ENCODE peak calls at places on chromosome 22, in four cellular contexts. One of them, this sample, is unnamed.

GRCh38 chr22:21624120-21624879 is 5.5 kb downstream of the YDJC start:
- DNase-seq in foreskin keratinocyte: no peak
- DNase-seq in right atrium auricular region: no peak
- DNase-seq in coronary artery: no peak
- DNase-seq in this sample: no peak

GRCh38 chr22:19108807-19109197 is 13.4 kb downstream of the DGCR2 start:
- DNase-seq in foreskin keratinocyte: no peak
- DNase-seq in right atrium auricular region: no peak
- DNase-seq in coronary artery: no peak
- DNase-seq in this sample: peak

GRCh38 chr22:49021097-49021925 is 806.4 kb downstream of the BRD1 start:
- DNase-seq in foreskin keratinocyte: no peak
- DNase-seq in right atrium auricular region: no peak
- DNase-seq in coronary artery: peak
- DNase-seq in this sample: peak

GRCh38 chr22:40183029-40183581 is 5.4 kb downstream of the TNRC6B start:
- DNase-seq in foreskin keratinocyte: no peak
- DNase-seq in right atrium auricular region: no peak
- DNase-seq in coronary artery: no peak
- DNase-seq in this sample: no peak

GRCh38 chr22:39458443-39459083 is 1.8 kb downstream of the MGAT3 start:
- DNase-seq in foreskin keratinocyte: no peak
- DNase-seq in right atrium auricular region: no peak
- DNase-seq in coronary artery: no peak
- DNase-seq in this sample: no peak

GRCh38 chr22:49147617-49148175 is 680.0 kb downstream of the BRD1 start:
- DNase-seq in foreskin keratinocyte: no peak
- DNase-seq in right atrium auricular region: no peak
- DNase-seq in coronary artery: peak
- DNase-seq in this sample: no peak

GRCh38 chr22:25395468-25395867 is 169.0 kb upstream of the GRK3 start:
- DNase-seq in foreskin keratinocyte: no peak
- DNase-seq in right atrium auricular region: no peak
- DNase-seq in coronary artery: no peak
- DNase-seq in this sample: no peak

GRCh38 chr22:17167486-17167885 is 8.4 kb upstream of the HDHD5 start:
- DNase-seq in foreskin keratinocyte: no peak
- DNase-seq in right atrium auricular region: no peak
- DNase-seq in coronary artery: no peak
- DNase-seq in this sample: no peak

GRCh38 chr22:24952837-24953293 is 349 bp downstream of the KIAA1671 start:
- DNase-seq in foreskin keratinocyte: no peak
- DNase-seq in right atrium auricular region: no peak
- DNase-seq in coronary artery: peak
- DNase-seq in this sample: peak

GRCh38 chr22:22013559-22014284 is 31.1 kb upstream of the TOP3B start:
- DNase-seq in foreskin keratinocyte: no peak
- DNase-seq in right atrium auricular region: no peak
- DNase-seq in coronary artery: no peak
- DNase-seq in this sample: no peak

GRCh38 chr22:41280065-41280464 is 5.9 kb downstream of the RANGAP1 start:
- DNase-seq in foreskin keratinocyte: peak
- DNase-seq in right atrium auricular region: no peak
- DNase-seq in coronary artery: no peak
- DNase-seq in this sample: no peak

GRCh38 chr22:18060646-18061620 is 16.9 kb upstream of the PEX26 start:
- DNase-seq in foreskin keratinocyte: peak
- DNase-seq in right atrium auricular region: no peak
- DNase-seq in coronary artery: no peak
- DNase-seq in this sample: no peak

GRCh38 chr22:49300951-49301397 is 526.7 kb downstream of the BRD1 start:
- DNase-seq in foreskin keratinocyte: no peak
- DNase-seq in right atrium auricular region: peak
- DNase-seq in coronary artery: peak
- DNase-seq in this sample: peak

GRCh38 chr22:47337161-47337621 is 574.7 kb downstream of the TBC1D22A start:
- DNase-seq in foreskin keratinocyte: no peak
- DNase-seq in right atrium auricular region: peak
- DNase-seq in coronary artery: no peak
- DNase-seq in this sample: no peak

GRCh38 chr22:21725956-21726649 is 9.5 kb downstream of the YPEL1 start:
- DNase-seq in foreskin keratinocyte: no peak
- DNase-seq in right atrium auricular region: no peak
- DNase-seq in coronary artery: no peak
- DNase-seq in this sample: no peak

GRCh38 chr22:17705565-17706450 is 67.3 kb downstream of the BCL2L13 start:
- DNase-seq in foreskin keratinocyte: peak
- DNase-seq in right atrium auricular region: no peak
- DNase-seq in coronary artery: no peak
- DNase-seq in this sample: no peak

GRCh38 chr22:47213571-47214230 is 451.3 kb downstream of the TBC1D22A start:
- DNase-seq in foreskin keratinocyte: no peak
- DNase-seq in right atrium auricular region: no peak
- DNase-seq in coronary artery: no peak
- DNase-seq in this sample: peak

GRCh38 chr22:47517062-47517461 is 754.6 kb downstream of the TBC1D22A start:
- DNase-seq in foreskin keratinocyte: no peak
- DNase-seq in right atrium auricular region: no peak
- DNase-seq in coronary artery: no peak
- DNase-seq in this sample: no peak

GRCh38 chr22:40203568-40203967 is 25.8 kb downstream of the TNRC6B start:
- DNase-seq in foreskin keratinocyte: no peak
- DNase-seq in right atrium auricular region: no peak
- DNase-seq in coronary artery: no peak
- DNase-seq in this sample: no peak

GRCh38 chr22:27504854-27505253 is 296.7 kb downstream of the MN1 start:
- DNase-seq in foreskin keratinocyte: no peak
- DNase-seq in right atrium auricular region: no peak
- DNase-seq in coronary artery: no peak
- DNase-seq in this sample: no peak

GRCh38 chr22:22422629-22423112 is 85.9 kb downstream of the ZNF280B start:
- DNase-seq in foreskin keratinocyte: no peak
- DNase-seq in right atrium auricular region: peak
- DNase-seq in coronary artery: no peak
- DNase-seq in this sample: peak

GRCh38 chr22:38786631-38787030 is 7.3 kb downstream of the DNAL4 start:
- DNase-seq in foreskin keratinocyte: no peak
- DNase-seq in right atrium auricular region: no peak
- DNase-seq in coronary artery: no peak
- DNase-seq in this sample: no peak

GRCh38 chr22:31210830-31211503 is 1.1 kb upstream of the LIMK2 start:
- DNase-seq in foreskin keratinocyte: no peak
- DNase-seq in right atrium auricular region: peak
- DNase-seq in coronary artery: no peak
- DNase-seq in this sample: no peak

GRCh38 chr22:31097941-31098632 is 9.3 kb downstream of the SELENOM start:
- DNase-seq in foreskin keratinocyte: no peak
- DNase-seq in right atrium auricular region: no peak
- DNase-seq in coronary artery: peak
- DNase-seq in this sample: no peak

GRCh38 chr22:32024791-32025190 is 18.3 kb upstream of the SLC5A1 start:
- DNase-seq in foreskin keratinocyte: peak
- DNase-seq in right atrium auricular region: no peak
- DNase-seq in coronary artery: no peak
- DNase-seq in this sample: no peak

GRCh38 chr22:46047226-46047625 is 70.3 kb upstream of the WNT7B start:
- DNase-seq in foreskin keratinocyte: no peak
- DNase-seq in right atrium auricular region: no peak
- DNase-seq in coronary artery: peak
- DNase-seq in this sample: peak

GRCh38 chr22:31238057-31238456 is 26.0 kb downstream of the LIMK2 start:
- DNase-seq in foreskin keratinocyte: no peak
- DNase-seq in right atrium auricular region: no peak
- DNase-seq in coronary artery: no peak
- DNase-seq in this sample: no peak

GRCh38 chr22:25136953-25137576 is 62.6 kb upstream of the CRYBB3 start:
- DNase-seq in foreskin keratinocyte: no peak
- DNase-seq in right atrium auricular region: no peak
- DNase-seq in coronary artery: no peak
- DNase-seq in this sample: no peak

GRCh38 chr22:28951969-28952521 is 68.7 kb downstream of the ZNRF3 start:
- DNase-seq in foreskin keratinocyte: no peak
- DNase-seq in right atrium auricular region: no peak
- DNase-seq in coronary artery: no peak
- DNase-seq in this sample: no peak

GRCh38 chr22:46773074-46773473 is 10.6 kb downstream of the TBC1D22A start:
- DNase-seq in foreskin keratinocyte: no peak
- DNase-seq in right atrium auricular region: no peak
- DNase-seq in coronary artery: no peak
- DNase-seq in this sample: no peak

GRCh38 chr22:49600452-49600847 is 227.2 kb downstream of the BRD1 start:
- DNase-seq in foreskin keratinocyte: no peak
- DNase-seq in right atrium auricular region: no peak
- DNase-seq in coronary artery: no peak
- DNase-seq in this sample: no peak

GRCh38 chr22:12697441-12697840 is 2830.6 kb upstream of the OR11H1 start:
- DNase-seq in foreskin keratinocyte: no peak
- DNase-seq in right atrium auricular region: no peak
- DNase-seq in coronary artery: no peak
- DNase-seq in this sample: no peak

GRCh38 chr22:47332246-47332980 is 570.0 kb downstream of the TBC1D22A start:
- DNase-seq in foreskin keratinocyte: no peak
- DNase-seq in right atrium auricular region: peak
- DNase-seq in coronary artery: no peak
- DNase-seq in this sample: no peak

GRCh38 chr22:50119169-50119767 is 29.5 kb downstream of the MOV10L1 start:
- DNase-seq in foreskin keratinocyte: no peak
- DNase-seq in right atrium auricular region: no peak
- DNase-seq in coronary artery: no peak
- DNase-seq in this sample: no peak

GRCh38 chr22:50250249-50250554 is 863 bp downstream of the HDAC10 start:
- DNase-seq in foreskin keratinocyte: no peak
- DNase-seq in right atrium auricular region: no peak
- DNase-seq in coronary artery: no peak
- DNase-seq in this sample: no peak

DNA sequence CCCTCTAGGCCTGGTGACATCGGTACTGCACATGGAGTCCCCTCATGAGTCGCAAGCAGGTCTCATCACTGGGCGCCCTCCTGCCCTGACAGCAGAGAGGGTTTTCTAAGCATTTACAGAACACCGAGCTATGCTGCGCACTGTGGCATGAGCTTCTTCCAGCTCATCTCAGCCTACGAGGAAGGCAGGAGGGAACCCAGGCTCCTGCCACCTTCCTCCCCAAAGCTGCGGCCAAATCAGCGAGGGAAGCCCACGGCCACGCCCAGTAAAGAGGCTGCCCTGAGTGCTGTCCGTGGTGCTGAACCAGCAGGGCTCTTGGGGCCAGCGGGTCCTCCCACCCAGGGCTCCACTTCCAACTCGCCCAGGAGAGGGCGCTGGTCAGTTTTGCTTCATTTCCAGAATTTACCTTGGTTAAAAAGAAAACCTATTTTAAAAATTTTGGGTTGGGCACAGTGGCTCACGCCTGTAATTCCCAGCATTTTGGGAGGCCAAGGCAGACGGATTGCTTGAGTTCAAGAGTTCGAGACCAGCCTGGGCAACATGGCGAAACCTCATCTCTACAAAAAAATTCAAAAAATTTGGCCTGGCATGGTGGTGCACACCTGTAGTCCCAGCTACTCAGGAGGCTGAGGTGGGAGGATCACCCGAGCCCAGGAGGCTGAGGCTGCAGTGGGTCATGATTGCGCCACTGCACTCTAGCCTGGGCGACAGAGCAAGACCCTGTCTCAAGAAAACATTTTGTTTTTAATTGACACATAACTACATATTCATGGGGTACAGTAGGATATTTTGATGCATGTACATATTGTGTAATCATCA is 34.2 kb downstream of the PHF21B start:
- DNase-seq in foreskin keratinocyte: peak
- DNase-seq in right atrium auricular region: no peak
- DNase-seq in coronary artery: no peak
- DNase-seq in this sample: no peak
- TF ChIP-seq CTCF in foreskin keratinocyte: peak
- TF ChIP-seq CTCF in right atrium auricular region: peak
- TF ChIP-seq CTCF in coronary artery: no peak
- TF ChIP-seq CTCF in this sample: peak

GRCh38 chr22:20173720-20174119 is 22.9 kb upstream of the CCDC188 start:
- DNase-seq in foreskin keratinocyte: no peak
- DNase-seq in right atrium auricular region: no peak
- DNase-seq in coronary artery: no peak
- DNase-seq in this sample: no peak

GRCh38 chr22:20176421-20177060 is 25.7 kb upstream of the CCDC188 start:
- DNase-seq in foreskin keratinocyte: no peak
- DNase-seq in right atrium auricular region: no peak
- DNase-seq in coronary artery: no peak
- DNase-seq in this sample: no peak

GRCh38 chr22:20174785-20175596 is 24.1 kb upstream of the CCDC188 start:
- DNase-seq in foreskin keratinocyte: no peak
- DNase-seq in right atrium auricular region: no peak
- DNase-seq in coronary artery: no peak
- DNase-seq in this sample: no peak

GRCh38 chr22:20177217-20177911 is 26.5 kb upstream of the CCDC188 start:
- DNase-seq in foreskin keratinocyte: no peak
- DNase-seq in right atrium auricular region: no peak
- DNase-seq in coronary artery: no peak
- DNase-seq in this sample: no peak

GRCh38 chr22:20175597-20175900 is 24.7 kb upstream of the CCDC188 start:
- DNase-seq in foreskin keratinocyte: no peak
- DNase-seq in right atrium auricular region: no peak
- DNase-seq in coronary artery: no peak
- DNase-seq in this sample: no peak
- TF ChIP-seq CTCF in foreskin keratinocyte: no peak
- TF ChIP-seq CTCF in right atrium auricular region: no peak
- TF ChIP-seq CTCF in coronary artery: no peak
- TF ChIP-seq CTCF in this sample: no peak

GRCh38 chr22:37156686-37157435 is 7.1 kb upstream of the IL2RB start:
- DNase-seq in foreskin keratinocyte: no peak
- DNase-seq in right atrium auricular region: no peak
- DNase-seq in coronary artery: no peak
- DNase-seq in this sample: no peak
- TF ChIP-seq CTCF in foreskin keratinocyte: no peak
- TF ChIP-seq CTCF in right atrium auricular region: no peak
- TF ChIP-seq CTCF in coronary artery: no peak
- TF ChIP-seq CTCF in this sample: no peak

GRCh38 chr22:37498289-37498909 is 12.2 kb upstream of the MFNG start:
- DNase-seq in foreskin keratinocyte: no peak
- DNase-seq in right atrium auricular region: no peak
- DNase-seq in coronary artery: no peak
- DNase-seq in this sample: no peak
- TF ChIP-seq CTCF in foreskin keratinocyte: peak
- TF ChIP-seq CTCF in right atrium auricular region: peak
- TF ChIP-seq CTCF in coronary artery: no peak
- TF ChIP-seq CTCF in this sample: no peak

GRCh38 chr22:34946339-34946985 is 119.5 kb upstream of the ISX start:
- DNase-seq in foreskin keratinocyte: no peak
- DNase-seq in right atrium auricular region: no peak
- DNase-seq in coronary artery: no peak
- DNase-seq in this sample: no peak

GRCh38 chr22:34943830-34944229 is 122.1 kb upstream of the ISX start:
- DNase-seq in foreskin keratinocyte: no peak
- DNase-seq in right atrium auricular region: no peak
- DNase-seq in coronary artery: no peak
- DNase-seq in this sample: no peak
- TF ChIP-seq CTCF in foreskin keratinocyte: no peak
- TF ChIP-seq CTCF in right atrium auricular region: no peak
- TF ChIP-seq CTCF in coronary artery: no peak
- TF ChIP-seq CTCF in this sample: no peak

This sample was measured in suprapubic skin.